ENCODE peak calls at places on chromosomes 13 and 19, in six cellular contexts. One of them, this sample, is unnamed.

GRCh38 chr13:59360108-59360507 is 803.6 kb downstream of the DIAPH3 start:
- DNase-seq in cardiac fibroblast: peak
- DNase-seq in nephron progenitor cell: no peak
- DNase-seq in stimulated activated CD4-positive, alpha-beta T cell treated with anti-CD3 and anti-CD28 coated beads, Interleukin-4, amount 100 ng/mL, for 4 hours: no peak
- DNase-seq in heart right ventricle: no peak
- DNase-seq in natural killer cell treated with Interleukin-12 subunit alpha and Interleukin-12 subunit beta and Interleukin-15 and Interleukin-18, amount 100 ng/mL, for 72 hours: no peak
- DNase-seq in this sample: no peak

GRCh38 chr13:79241697-79242096 is 164.4 kb downstream of the RBM26 start:
- DNase-seq in natural killer cell treated with Interleukin-12 subunit alpha and Interleukin-12 subunit beta and Interleukin-15 and Interleukin-18, amount 100 ng/mL, for 72 hours: no peak
- DNase-seq in nephron progenitor cell: no peak
- DNase-seq in heart right ventricle: no peak
- DNase-seq in cardiac fibroblast: no peak
- DNase-seq in stimulated activated CD4-positive, alpha-beta T cell treated with anti-CD3 and anti-CD28 coated beads, Interleukin-4, amount 100 ng/mL, for 4 hours: no peak
- DNase-seq in this sample: no peak

GRCh38 chr13:83906240-83906820 is 24.1 kb upstream of the SLITRK1 start:
- DNase-seq in natural killer cell treated with Interleukin-12 subunit alpha and Interleukin-12 subunit beta and Interleukin-15 and Interleukin-18, amount 100 ng/mL, for 72 hours: no peak
- DNase-seq in stimulated activated CD4-positive, alpha-beta T cell treated with anti-CD3 and anti-CD28 coated beads, Interleukin-4, amount 100 ng/mL, for 4 hours: no peak
- DNase-seq in heart right ventricle: no peak
- DNase-seq in cardiac fibroblast: no peak
- DNase-seq in nephron progenitor cell: no peak
- DNase-seq in this sample: no peak

GRCh38 chr19:18386543-18387251 is 739 bp downstream of the GDF15 start:
- DNase-seq in stimulated activated CD4-positive, alpha-beta T cell treated with anti-CD3 and anti-CD28 coated beads, Interleukin-4, amount 100 ng/mL, for 4 hours: no peak
- DNase-seq in cardiac fibroblast: peak
- DNase-seq in heart right ventricle: no peak
- DNase-seq in natural killer cell treated with Interleukin-12 subunit alpha and Interleukin-12 subunit beta and Interleukin-15 and Interleukin-18, amount 100 ng/mL, for 72 hours: no peak
- DNase-seq in nephron progenitor cell: no peak
- DNase-seq in this sample: peak

GRCh38 chr13:100146534-100146933 is 57.6 kb downstream of the PCCA start:
- DNase-seq in cardiac fibroblast: no peak
- DNase-seq in stimulated activated CD4-positive, alpha-beta T cell treated with anti-CD3 and anti-CD28 coated beads, Interleukin-4, amount 100 ng/mL, for 4 hours: no peak
- DNase-seq in nephron progenitor cell: no peak
- DNase-seq in heart right ventricle: no peak
- DNase-seq in natural killer cell treated with Interleukin-12 subunit alpha and Interleukin-12 subunit beta and Interleukin-15 and Interleukin-18, amount 100 ng/mL, for 72 hours: no peak
- DNase-seq in this sample: no peak

GRCh38 chr13:31951215-31951678 is 80.3 kb upstream of the FRY start:
- DNase-seq in heart right ventricle: peak
- DNase-seq in cardiac fibroblast: no peak
- DNase-seq in natural killer cell treated with Interleukin-12 subunit alpha and Interleukin-12 subunit beta and Interleukin-15 and Interleukin-18, amount 100 ng/mL, for 72 hours: peak
- DNase-seq in stimulated activated CD4-positive, alpha-beta T cell treated with anti-CD3 and anti-CD28 coated beads, Interleukin-4, amount 100 ng/mL, for 4 hours: no peak
- DNase-seq in nephron progenitor cell: no peak
- DNase-seq in this sample: no peak

GRCh38 chr19:11868188-11868587 is 19.4 kb upstream of the ZNF69 start:
- DNase-seq in cardiac fibroblast: no peak
- DNase-seq in nephron progenitor cell: no peak
- DNase-seq in stimulated activated CD4-positive, alpha-beta T cell treated with anti-CD3 and anti-CD28 coated beads, Interleukin-4, amount 100 ng/mL, for 4 hours: no peak
- DNase-seq in heart right ventricle: no peak
- DNase-seq in natural killer cell treated with Interleukin-12 subunit alpha and Interleukin-12 subunit beta and Interleukin-15 and Interleukin-18, amount 100 ng/mL, for 72 hours: no peak
- DNase-seq in this sample: no peak

GRCh38 chr13:84776578-84776977 is 894.3 kb upstream of the SLITRK1 start:
- DNase-seq in natural killer cell treated with Interleukin-12 subunit alpha and Interleukin-12 subunit beta and Interleukin-15 and Interleukin-18, amount 100 ng/mL, for 72 hours: no peak
- DNase-seq in cardiac fibroblast: no peak
- DNase-seq in heart right ventricle: no peak
- DNase-seq in nephron progenitor cell: no peak
- DNase-seq in stimulated activated CD4-positive, alpha-beta T cell treated with anti-CD3 and anti-CD28 coated beads, Interleukin-4, amount 100 ng/mL, for 4 hours: no peak
- DNase-seq in this sample: no peak

GRCh38 chr19:13228561-13228960 is 78.3 kb downstream of the IER2 start:
- DNase-seq in nephron progenitor cell: no peak
- DNase-seq in heart right ventricle: no peak
- DNase-seq in natural killer cell treated with Interleukin-12 subunit alpha and Interleukin-12 subunit beta and Interleukin-15 and Interleukin-18, amount 100 ng/mL, for 72 hours: no peak
- DNase-seq in stimulated activated CD4-positive, alpha-beta T cell treated with anti-CD3 and anti-CD28 coated beads, Interleukin-4, amount 100 ng/mL, for 4 hours: no peak
- DNase-seq in cardiac fibroblast: no peak
- DNase-seq in this sample: no peak

GRCh38 chr13:113275387-113275786 is 21.7 kb upstream of the LAMP1 start:
- DNase-seq in cardiac fibroblast: peak
- DNase-seq in stimulated activated CD4-positive, alpha-beta T cell treated with anti-CD3 and anti-CD28 coated beads, Interleukin-4, amount 100 ng/mL, for 4 hours: peak
- DNase-seq in natural killer cell treated with Interleukin-12 subunit alpha and Interleukin-12 subunit beta and Interleukin-15 and Interleukin-18, amount 100 ng/mL, for 72 hours: no peak
- DNase-seq in heart right ventricle: no peak
- DNase-seq in nephron progenitor cell: peak
- DNase-seq in this sample: no peak

GRCh38 chr13:34419025-34419424 is 523.0 kb upstream of the NBEA start:
- DNase-seq in nephron progenitor cell: no peak
- DNase-seq in cardiac fibroblast: no peak
- DNase-seq in natural killer cell treated with Interleukin-12 subunit alpha and Interleukin-12 subunit beta and Interleukin-15 and Interleukin-18, amount 100 ng/mL, for 72 hours: no peak
- DNase-seq in heart right ventricle: no peak
- DNase-seq in stimulated activated CD4-positive, alpha-beta T cell treated with anti-CD3 and anti-CD28 coated beads, Interleukin-4, amount 100 ng/mL, for 4 hours: no peak
- DNase-seq in this sample: no peak

GRCh38 chr19:10998045-10998533 is 37.3 kb downstream of the SMARCA4 start:
- DNase-seq in heart right ventricle: no peak
- DNase-seq in stimulated activated CD4-positive, alpha-beta T cell treated with anti-CD3 and anti-CD28 coated beads, Interleukin-4, amount 100 ng/mL, for 4 hours: no peak
- DNase-seq in nephron progenitor cell: no peak
- DNase-seq in natural killer cell treated with Interleukin-12 subunit alpha and Interleukin-12 subunit beta and Interleukin-15 and Interleukin-18, amount 100 ng/mL, for 72 hours: no peak
- DNase-seq in cardiac fibroblast: peak
- DNase-seq in this sample: no peak

GRCh38 chr19:35519291-35519690 is 5.8 kb upstream of the DMKN start:
- DNase-seq in heart right ventricle: no peak
- DNase-seq in stimulated activated CD4-positive, alpha-beta T cell treated with anti-CD3 and anti-CD28 coated beads, Interleukin-4, amount 100 ng/mL, for 4 hours: no peak
- DNase-seq in cardiac fibroblast: peak
- DNase-seq in natural killer cell treated with Interleukin-12 subunit alpha and Interleukin-12 subunit beta and Interleukin-15 and Interleukin-18, amount 100 ng/mL, for 72 hours: no peak
- DNase-seq in nephron progenitor cell: no peak
- DNase-seq in this sample: no peak

GRCh38 chr13:49810825-49811526 is 18.5 kb upstream of the KPNA3 start:
- DNase-seq in cardiac fibroblast: peak
- DNase-seq in stimulated activated CD4-positive, alpha-beta T cell treated with anti-CD3 and anti-CD28 coated beads, Interleukin-4, amount 100 ng/mL, for 4 hours: no peak
- DNase-seq in nephron progenitor cell: no peak
- DNase-seq in heart right ventricle: no peak
- DNase-seq in natural killer cell treated with Interleukin-12 subunit alpha and Interleukin-12 subunit beta and Interleukin-15 and Interleukin-18, amount 100 ng/mL, for 72 hours: no peak
- DNase-seq in this sample: no peak

GRCh38 chr13:109255457-109255856 is 530.9 kb downstream of the IRS2 start:
- DNase-seq in natural killer cell treated with Interleukin-12 subunit alpha and Interleukin-12 subunit beta and Interleukin-15 and Interleukin-18, amount 100 ng/mL, for 72 hours: no peak
- DNase-seq in nephron progenitor cell: no peak
- DNase-seq in heart right ventricle: no peak
- DNase-seq in stimulated activated CD4-positive, alpha-beta T cell treated with anti-CD3 and anti-CD28 coated beads, Interleukin-4, amount 100 ng/mL, for 4 hours: no peak
- DNase-seq in cardiac fibroblast: no peak
- DNase-seq in this sample: no peak

GRCh38 chr19:2631213-2631821 is 71.2 kb downstream of the GNG7 start:
- DNase-seq in cardiac fibroblast: peak
- DNase-seq in heart right ventricle: no peak
- DNase-seq in nephron progenitor cell: no peak
- DNase-seq in stimulated activated CD4-positive, alpha-beta T cell treated with anti-CD3 and anti-CD28 coated beads, Interleukin-4, amount 100 ng/mL, for 4 hours: no peak
- DNase-seq in natural killer cell treated with Interleukin-12 subunit alpha and Interleukin-12 subunit beta and Interleukin-15 and Interleukin-18, amount 100 ng/mL, for 72 hours: no peak
- DNase-seq in this sample: no peak

GRCh38 chr19:48403606-48404005 is 10.1 kb downstream of the GRIN2D start:
- DNase-seq in cardiac fibroblast: peak
- DNase-seq in stimulated activated CD4-positive, alpha-beta T cell treated with anti-CD3 and anti-CD28 coated beads, Interleukin-4, amount 100 ng/mL, for 4 hours: no peak
- DNase-seq in nephron progenitor cell: no peak
- DNase-seq in heart right ventricle: no peak
- DNase-seq in natural killer cell treated with Interleukin-12 subunit alpha and Interleukin-12 subunit beta and Interleukin-15 and Interleukin-18, amount 100 ng/mL, for 72 hours: peak
- DNase-seq in this sample: no peak

GRCh38 chr13:29847501-29847983 is 2.9 kb downstream of the UBL3 start:
- DNase-seq in stimulated activated CD4-positive, alpha-beta T cell treated with anti-CD3 and anti-CD28 coated beads, Interleukin-4, amount 100 ng/mL, for 4 hours: no peak
- DNase-seq in natural killer cell treated with Interleukin-12 subunit alpha and Interleukin-12 subunit beta and Interleukin-15 and Interleukin-18, amount 100 ng/mL, for 72 hours: no peak
- DNase-seq in nephron progenitor cell: peak
- DNase-seq in cardiac fibroblast: peak
- DNase-seq in heart right ventricle: no peak
- DNase-seq in this sample: no peak

GRCh38 chr13:52599853-52600603 is 42.2 kb upstream of the HNRNPA1L2 start:
- DNase-seq in cardiac fibroblast: peak
- DNase-seq in heart right ventricle: peak
- DNase-seq in nephron progenitor cell: peak
- DNase-seq in stimulated activated CD4-positive, alpha-beta T cell treated with anti-CD3 and anti-CD28 coated beads, Interleukin-4, amount 100 ng/mL, for 4 hours: peak
- DNase-seq in natural killer cell treated with Interleukin-12 subunit alpha and Interleukin-12 subunit beta and Interleukin-15 and Interleukin-18, amount 100 ng/mL, for 72 hours: no peak
- DNase-seq in this sample: no peak

GRCh38 chr19:5561559-5561958 is 6.2 kb downstream of the TINCR start:
- DNase-seq in stimulated activated CD4-positive, alpha-beta T cell treated with anti-CD3 and anti-CD28 coated beads, Interleukin-4, amount 100 ng/mL, for 4 hours: no peak
- DNase-seq in heart right ventricle: no peak
- DNase-seq in cardiac fibroblast: no peak
- DNase-seq in natural killer cell treated with Interleukin-12 subunit alpha and Interleukin-12 subunit beta and Interleukin-15 and Interleukin-18, amount 100 ng/mL, for 72 hours: no peak
- DNase-seq in nephron progenitor cell: no peak
- DNase-seq in this sample: no peak

GRCh38 chr19:12983561-12984142 is 11.6 kb upstream of the NFIX start:
- DNase-seq in stimulated activated CD4-positive, alpha-beta T cell treated with anti-CD3 and anti-CD28 coated beads, Interleukin-4, amount 100 ng/mL, for 4 hours: peak
- DNase-seq in nephron progenitor cell: peak
- DNase-seq in natural killer cell treated with Interleukin-12 subunit alpha and Interleukin-12 subunit beta and Interleukin-15 and Interleukin-18, amount 100 ng/mL, for 72 hours: peak
- DNase-seq in heart right ventricle: peak
- DNase-seq in cardiac fibroblast: peak
- DNase-seq in this sample: no peak

GRCh38 chr19:12065100-12065538 is 588 bp downstream of the ZNF844 start:
- DNase-seq in nephron progenitor cell: peak
- DNase-seq in heart right ventricle: no peak
- DNase-seq in stimulated activated CD4-positive, alpha-beta T cell treated with anti-CD3 and anti-CD28 coated beads, Interleukin-4, amount 100 ng/mL, for 4 hours: no peak
- DNase-seq in natural killer cell treated with Interleukin-12 subunit alpha and Interleukin-12 subunit beta and Interleukin-15 and Interleukin-18, amount 100 ng/mL, for 72 hours: no peak
- DNase-seq in cardiac fibroblast: peak
- DNase-seq in this sample: peak

GRCh38 chr13:28527629-28528028 is 32.7 kb upstream of the FLT1 start:
- DNase-seq in stimulated activated CD4-positive, alpha-beta T cell treated with anti-CD3 and anti-CD28 coated beads, Interleukin-4, amount 100 ng/mL, for 4 hours: no peak
- DNase-seq in heart right ventricle: no peak
- DNase-seq in cardiac fibroblast: no peak
- DNase-seq in nephron progenitor cell: no peak
- DNase-seq in natural killer cell treated with Interleukin-12 subunit alpha and Interleukin-12 subunit beta and Interleukin-15 and Interleukin-18, amount 100 ng/mL, for 72 hours: no peak
- DNase-seq in this sample: no peak

GRCh38 chr13:82565191-82565590 is 1317.1 kb downstream of the SLITRK1 start:
- DNase-seq in cardiac fibroblast: no peak
- DNase-seq in natural killer cell treated with Interleukin-12 subunit alpha and Interleukin-12 subunit beta and Interleukin-15 and Interleukin-18, amount 100 ng/mL, for 72 hours: no peak
- DNase-seq in heart right ventricle: no peak
- DNase-seq in stimulated activated CD4-positive, alpha-beta T cell treated with anti-CD3 and anti-CD28 coated beads, Interleukin-4, amount 100 ng/mL, for 4 hours: no peak
- DNase-seq in nephron progenitor cell: no peak
- DNase-seq in this sample: no peak

GRCh38 chr13:98199480-98199879 is 22.4 kb upstream of the RNF113B start:
- DNase-seq in cardiac fibroblast: no peak
- DNase-seq in nephron progenitor cell: no peak
- DNase-seq in stimulated activated CD4-positive, alpha-beta T cell treated with anti-CD3 and anti-CD28 coated beads, Interleukin-4, amount 100 ng/mL, for 4 hours: no peak
- DNase-seq in natural killer cell treated with Interleukin-12 subunit alpha and Interleukin-12 subunit beta and Interleukin-15 and Interleukin-18, amount 100 ng/mL, for 72 hours: no peak
- DNase-seq in heart right ventricle: no peak
- DNase-seq in this sample: no peak

GRCh38 chr19:49809155-49809986 is 3.7 kb downstream of the FUZ start:
- DNase-seq in cardiac fibroblast: peak
- DNase-seq in natural killer cell treated with Interleukin-12 subunit alpha and Interleukin-12 subunit beta and Interleukin-15 and Interleukin-18, amount 100 ng/mL, for 72 hours: peak
- DNase-seq in stimulated activated CD4-positive, alpha-beta T cell treated with anti-CD3 and anti-CD28 coated beads, Interleukin-4, amount 100 ng/mL, for 4 hours: peak
- DNase-seq in nephron progenitor cell: peak
- DNase-seq in heart right ventricle: peak
- DNase-seq in this sample: peak

GRCh38 chr19:1613808-1614570 is 8.7 kb upstream of the UQCR11 start:
- DNase-seq in cardiac fibroblast: no peak
- DNase-seq in stimulated activated CD4-positive, alpha-beta T cell treated with anti-CD3 and anti-CD28 coated beads, Interleukin-4, amount 100 ng/mL, for 4 hours: no peak
- DNase-seq in heart right ventricle: no peak
- DNase-seq in natural killer cell treated with Interleukin-12 subunit alpha and Interleukin-12 subunit beta and Interleukin-15 and Interleukin-18, amount 100 ng/mL, for 72 hours: no peak
- DNase-seq in nephron progenitor cell: no peak
- DNase-seq in this sample: no peak

GRCh38 chr19:14940266-14940665 is 1.0 kb upstream of the OR7C2 start:
- DNase-seq in cardiac fibroblast: no peak
- DNase-seq in stimulated activated CD4-positive, alpha-beta T cell treated with anti-CD3 and anti-CD28 coated beads, Interleukin-4, amount 100 ng/mL, for 4 hours: no peak
- DNase-seq in nephron progenitor cell: no peak
- DNase-seq in natural killer cell treated with Interleukin-12 subunit alpha and Interleukin-12 subunit beta and Interleukin-15 and Interleukin-18, amount 100 ng/mL, for 72 hours: no peak
- DNase-seq in heart right ventricle: no peak
- DNase-seq in this sample: no peak

GRCh38 chr19:1228161-1228560 is 9.6 kb downstream of the CBARP start:
- DNase-seq in heart right ventricle: no peak
- DNase-seq in natural killer cell treated with Interleukin-12 subunit alpha and Interleukin-12 subunit beta and Interleukin-15 and Interleukin-18, amount 100 ng/mL, for 72 hours: no peak
- DNase-seq in stimulated activated CD4-positive, alpha-beta T cell treated with anti-CD3 and anti-CD28 coated beads, Interleukin-4, amount 100 ng/mL, for 4 hours: no peak
- DNase-seq in cardiac fibroblast: no peak
- DNase-seq in nephron progenitor cell: no peak
- DNase-seq in this sample: no peak

GRCh38 chr13:30978981-30979956 is 46.8 kb downstream of the TEX26 start:
- DNase-seq in stimulated activated CD4-positive, alpha-beta T cell treated with anti-CD3 and anti-CD28 coated beads, Interleukin-4, amount 100 ng/mL, for 4 hours: peak
- DNase-seq in nephron progenitor cell: peak
- DNase-seq in heart right ventricle: peak
- DNase-seq in natural killer cell treated with Interleukin-12 subunit alpha and Interleukin-12 subunit beta and Interleukin-15 and Interleukin-18, amount 100 ng/mL, for 72 hours: no peak
- DNase-seq in cardiac fibroblast: peak
- DNase-seq in this sample: no peak

GRCh38 chr19:15612342-15612741 is 2.7 kb upstream of the CYP4F8 start:
- DNase-seq in nephron progenitor cell: no peak
- DNase-seq in stimulated activated CD4-positive, alpha-beta T cell treated with anti-CD3 and anti-CD28 coated beads, Interleukin-4, amount 100 ng/mL, for 4 hours: no peak
- DNase-seq in heart right ventricle: no peak
- DNase-seq in cardiac fibroblast: no peak
- DNase-seq in natural killer cell treated with Interleukin-12 subunit alpha and Interleukin-12 subunit beta and Interleukin-15 and Interleukin-18, amount 100 ng/mL, for 72 hours: no peak
- DNase-seq in this sample: no peak

GRCh38 chr19:35031072-35031881 is 1.0 kb downstream of the SCN1B start:
- DNase-seq in heart right ventricle: peak
- DNase-seq in cardiac fibroblast: peak
- DNase-seq in stimulated activated CD4-positive, alpha-beta T cell treated with anti-CD3 and anti-CD28 coated beads, Interleukin-4, amount 100 ng/mL, for 4 hours: no peak
- DNase-seq in nephron progenitor cell: peak
- DNase-seq in natural killer cell treated with Interleukin-12 subunit alpha and Interleukin-12 subunit beta and Interleukin-15 and Interleukin-18, amount 100 ng/mL, for 72 hours: no peak
- DNase-seq in this sample: no peak

GRCh38 chr19:19661675-19662251 is 1.7 kb downstream of the ATP13A1 start:
- DNase-seq in nephron progenitor cell: no peak
- DNase-seq in cardiac fibroblast: no peak
- DNase-seq in stimulated activated CD4-positive, alpha-beta T cell treated with anti-CD3 and anti-CD28 coated beads, Interleukin-4, amount 100 ng/mL, for 4 hours: no peak
- DNase-seq in heart right ventricle: no peak
- DNase-seq in natural killer cell treated with Interleukin-12 subunit alpha and Interleukin-12 subunit beta and Interleukin-15 and Interleukin-18, amount 100 ng/mL, for 72 hours: no peak
- DNase-seq in this sample: no peak

GRCh38 chr19:33778089-33778791 is 18.4 kb upstream of the KCTD15 start:
- DNase-seq in heart right ventricle: peak
- DNase-seq in stimulated activated CD4-positive, alpha-beta T cell treated with anti-CD3 and anti-CD28 coated beads, Interleukin-4, amount 100 ng/mL, for 4 hours: peak
- DNase-seq in nephron progenitor cell: peak
- DNase-seq in natural killer cell treated with Interleukin-12 subunit alpha and Interleukin-12 subunit beta and Interleukin-15 and Interleukin-18, amount 100 ng/mL, for 72 hours: peak
- DNase-seq in cardiac fibroblast: peak
- DNase-seq in this sample: peak

This sample was measured in lower leg skin.